ENCODE peak calls at places on chromosomes 11 and 22, in four cellular contexts. R is stomach, L is GM23338, O is K562. S is an unnamed sample.

GRCh38 chr11:62556872-62557631 is 10.4 kb upstream of the AHNAK start:
- DNase-seq in R (no peak), O (peak; percentile 51), L (no peak), S (no peak)

GRCh38 chr22:41369089-41369745 is 12.5 kb upstream of the TEF start:
- DNase-seq in O (no peak), L (no peak), R (no peak), S (no peak)

GRCh38 chr11:2209370-2209801 is 37.8 kb upstream of the TH start:
- DNase-seq in O (no peak), R (no peak), L (no peak), S (peak; percentile 54)

GRCh38 chr11:28654191-28654590 is 546.0 kb downstream of the METTL15 start:
- DNase-seq in R (no peak), L (no peak), O (no peak), S (no peak)

GRCh38 chr11:30406978-30407762 is 84.3 kb downstream of the ARL14EP start:
- DNase-seq in O (no peak), L (peak; percentile 78), R (no peak), S (no peak)

GRCh38 chr11:125091247-125091876 is 20.1 kb downstream of the TMEM218 start:
- DNase-seq in O (peak; percentile 71), R (no peak), L (peak; percentile 87), S (peak; percentile 62)

GRCh38 chr11:114891911-114892310 is 213.6 kb downstream of the NXPE2 start:
- DNase-seq in R (no peak), L (no peak), O (no peak), S (no peak)

GRCh38 chr11:2462986-2463765 is 18.4 kb downstream of the KCNQ1 start:
- DNase-seq in O (no peak), R (peak; percentile 96), L (no peak), S (peak; percentile 59)

GRCh38 chr11:109641549-109641948 is 219.6 kb downstream of the C11orf87 start:
- DNase-seq in R (no peak), O (no peak), L (peak; percentile 78), S (no peak)

GRCh38 chr11:70511345-70511744 is 113.0 kb downstream of the CTTN start:
- DNase-seq in O (no peak), R (no peak), L (peak; percentile 79), S (no peak)

GRCh38 chr11:117281869-117282268 is 9.3 kb upstream of the BACE1-AS start:
- DNase-seq in O (no peak), L (no peak), R (no peak), S (no peak)

GRCh38 chr11:88174627-88175003 is 628 bp downstream of the RAB38 start:
- DNase-seq in R (peak; percentile 73), L (peak; percentile 56), O (no peak), S (peak; percentile 85)

GRCh38 chr11:105046898-105047579 is 1.9 kb upstream of the CARD16 start:
- DNase-seq in R (no peak), O (no peak), L (peak; percentile 11), S (peak; percentile 74)

GRCh38 chr11:3949132-3949531 is 93.7 kb downstream of the STIM1 start:
- DNase-seq in R (no peak), L (no peak), O (no peak), S (no peak)

GRCh38 chr22:20464096-20464614 is 26.5 kb upstream of the SCARF2 start:
- DNase-seq in L (no peak), O (no peak), R (no peak), S (no peak)

GRCh38 chr11:69909561-69910518 is 90.6 kb upstream of the FGF3 start:
- DNase-seq in L (peak; percentile 66), R (no peak), O (peak; percentile 47), S (peak; percentile 64)

GRCh38 chr22:49934891-49935557 is 16.6 kb downstream of the CRELD2 start:
- DNase-seq in O (peak; percentile 84), R (peak; percentile 88), L (peak; percentile 86), S (peak; percentile 93)

GRCh38 chr11:111105566-111105965 is 140.0 kb upstream of the POU2AF2 start:
- DNase-seq in L (no peak), O (no peak), R (no peak), S (no peak)

GRCh38 chr11:123434911-123435310 is 4.8 kb downstream of the GRAMD1B start:
- DNase-seq in O (no peak), R (no peak), L (peak; percentile 53), S (no peak)
- H3K4me3 ChIP-seq in O (no peak overlapping the region), R (no peak overlapping the region), L (no peak overlapping the region), S (no peak overlapping the region)

GRCh38 chr22:36330127-36330526 is 57.6 kb downstream of the MYH9 start:
- DNase-seq in R (no peak), L (no peak), O (no peak), S (no peak)

GRCh38 chr22:36328635-36329216 is 59.0 kb downstream of the MYH9 start:
- DNase-seq in R (peak; percentile 61), O (peak; percentile 60), L (no peak), S (peak; percentile 94)

GRCh38 chr22:36327922-36328551 is 59.7 kb downstream of the MYH9 start:
- DNase-seq in L (no peak), O (no peak), R (no peak), S (peak; percentile 90)

GRCh38 chr22:36330655-36331305 is 57.0 kb downstream of the MYH9 start:
- DNase-seq in O (peak; percentile 20), R (no peak), L (no peak), S (no peak)

DNA sequence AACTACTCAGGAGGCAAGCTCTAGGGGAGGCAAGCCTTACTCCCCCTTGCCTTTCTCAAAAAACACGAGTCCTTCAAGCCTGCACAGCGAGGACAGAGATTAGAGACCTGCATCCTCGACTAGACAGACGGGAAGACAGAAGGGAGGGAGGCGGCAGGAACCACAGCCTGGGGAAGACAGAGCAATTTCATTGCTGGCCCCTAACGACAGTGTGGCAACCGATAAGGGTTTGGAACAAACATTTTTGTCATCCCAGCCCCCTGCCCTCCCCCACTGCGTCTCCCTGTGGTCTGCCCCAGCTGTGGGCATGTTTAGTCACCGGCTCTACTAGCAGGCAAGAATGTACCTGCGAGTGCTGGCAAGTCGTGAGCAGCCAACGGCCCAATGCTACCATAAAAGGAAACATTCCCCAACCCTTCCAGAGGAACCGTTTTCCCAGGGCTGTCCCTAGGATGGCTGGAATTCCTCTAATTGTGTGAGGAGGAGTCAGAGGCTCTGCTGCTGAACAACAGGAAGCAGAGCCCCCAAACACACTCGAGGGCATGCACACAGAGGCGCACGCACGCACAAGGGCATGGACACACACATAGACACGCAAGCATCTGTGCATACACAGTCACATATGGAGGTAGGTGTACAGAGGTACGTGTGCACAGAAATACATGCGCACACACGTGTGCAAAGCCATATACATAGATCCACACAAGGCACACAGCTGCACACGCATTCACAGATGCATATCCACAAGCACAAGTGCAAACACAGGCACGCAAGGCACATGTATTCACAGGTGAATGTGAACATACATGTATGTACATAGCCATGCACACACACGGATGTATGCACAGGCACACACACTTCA is 58.3 kb downstream of the MYH9 start:
- DNase-seq in L (peak; percentile 99), O (peak; percentile 87), R (peak; percentile 51), S (no peak)
- TF ChIP-seq POLR2AphosphoS5 in L (peak; percentile 35), O (no peak), R (peak; percentile 85), S (peak; percentile 71)

GRCh38 chr11:12687216-12687623 is 13.0 kb downstream of the TEAD1 start:
- DNase-seq in R (no peak), O (peak; percentile 66), L (no peak), S (no peak)
- H3K4me1 ChIP-seq in R (peaks cover 93% of the 10 kb centered on the region), O (peaks cover 62% of the 10 kb centered on the region), L (peaks cover 93% of the 10 kb centered on the region), S (peaks cover 59% of the 10 kb centered on the region)

DNA sequence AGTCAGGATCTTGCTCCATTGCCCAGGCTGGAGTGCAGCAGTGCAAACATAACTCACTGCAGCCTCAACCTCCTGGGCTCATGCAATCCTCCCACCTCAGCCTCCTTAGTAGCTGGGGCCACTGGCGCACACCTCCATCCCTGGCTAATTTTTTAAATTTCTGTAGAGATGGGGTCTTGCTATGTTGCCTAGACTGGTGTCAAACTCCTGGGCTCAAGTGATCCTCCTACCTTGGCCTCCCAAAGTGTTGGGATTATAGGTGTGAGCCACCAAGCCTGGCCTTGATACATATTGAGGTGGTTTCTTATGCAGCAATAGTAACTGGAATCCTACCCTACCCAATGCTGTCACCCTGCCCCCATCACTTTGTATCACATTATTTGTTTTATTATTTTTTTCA is 32.4 kb downstream of the SCUBE1 start:
- DNase-seq in L (no peak), O (no peak), R (no peak), S (no peak)
- H3K4me3 ChIP-seq in L (no peak overlapping the region), O (no peak overlapping the region), R (no peak overlapping the region), S (no peak overlapping the region)

GRCh38 chr22:43424865-43425630 is 13.2 kb downstream of the MPPED1 start:
- DNase-seq in R (no peak), L (no peak), O (no peak), S (no peak)

GRCh38 chr22:43427296-43428004 is 15.6 kb downstream of the MPPED1 start:
- DNase-seq in L (peak; percentile 50), O (peak; percentile 12), R (no peak), S (no peak)

GRCh38 chr22:43428005-43428485 is 16.2 kb downstream of the MPPED1 start:
- DNase-seq in O (no peak), L (no peak), R (no peak), S (no peak)

GRCh38 chr22:43426816-43427215 is 15.0 kb downstream of the MPPED1 start:
- DNase-seq in R (no peak), O (no peak), L (no peak), S (no peak)

GRCh38 chr22:43425976-43426785 is 14.4 kb downstream of the MPPED1 start:
- DNase-seq in R (no peak), O (no peak), L (no peak), S (no peak)
- TF ChIP-seq POLR2AphosphoS5 in R (no peak), O (no peak), L (no peak), S (no peak)

DNA sequence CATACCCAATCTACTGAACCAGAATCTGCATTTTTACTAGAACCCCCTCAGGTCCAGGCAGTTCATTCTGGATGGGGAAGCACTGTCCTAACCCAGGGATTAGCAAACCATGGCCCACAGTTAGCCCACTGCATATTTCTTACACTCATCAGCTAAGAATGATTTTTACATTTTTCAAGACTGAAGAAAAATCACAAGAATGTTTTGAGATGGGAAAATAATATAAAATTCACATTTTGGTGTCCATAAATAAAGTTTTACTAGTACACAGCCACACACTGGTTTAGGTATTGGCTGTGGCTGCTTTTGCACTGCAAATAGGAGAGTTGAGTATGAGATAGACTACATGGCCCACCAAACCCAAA is 59.4 kb downstream of the PPFIBP2 start:
- DNase-seq in O (no peak), R (no peak), L (no peak), S (no peak)
- H3K4me1 ChIP-seq in O (no peaks in the 10 kb centered on the region), R (peaks cover 74% of the 10 kb centered on the region), L (peaks cover 67% of the 10 kb centered on the region), S (peaks cover 27% of the 10 kb centered on the region)